ENCODE peak calls at places on chromosomes 5 and 9, in eight cellular contexts. One of them, this sample, is unnamed.

GRCh38 chr9:120383999-120384924 is 195.7 kb downstream of the CDK5RAP2 start:
- DNase-seq in AG04450: peak; percentile 29
- DNase-seq in PC-3: no peak
- DNase-seq in left lung: no peak
- DNase-seq in HFF-Myc: peak; percentile 26
- DNase-seq in psoas muscle: peak; percentile 34
- DNase-seq in choroid plexus epithelial cell: peak; percentile 36
- DNase-seq in pancreas: peak; percentile 82
- DNase-seq in this sample: peak; percentile 41

GRCh38 chr9:19788614-19789271 is at the start of gene SLC24A2:
- DNase-seq in HFF-Myc: no peak
- DNase-seq in left lung: no peak
- DNase-seq in pancreas: peak; percentile 54
- DNase-seq in choroid plexus epithelial cell: no peak
- DNase-seq in PC-3: no peak
- DNase-seq in psoas muscle: no peak
- DNase-seq in AG04450: no peak
- DNase-seq in this sample: no peak

GRCh38 chr9:89179535-89179919 is 909 bp upstream of the SHC3 start:
- DNase-seq in PC-3: peak; percentile 17
- DNase-seq in pancreas: no peak
- DNase-seq in left lung: no peak
- DNase-seq in psoas muscle: peak; percentile 18
- DNase-seq in AG04450: no peak
- DNase-seq in choroid plexus epithelial cell: peak; percentile 70
- DNase-seq in HFF-Myc: no peak
- DNase-seq in this sample: no peak

GRCh38 chr9:82543726-82544125 is 519.2 kb downstream of the RASEF start:
- DNase-seq in left lung: no peak
- DNase-seq in AG04450: no peak
- DNase-seq in psoas muscle: no peak
- DNase-seq in pancreas: no peak
- DNase-seq in HFF-Myc: no peak
- DNase-seq in PC-3: peak; percentile 23
- DNase-seq in choroid plexus epithelial cell: no peak
- DNase-seq in this sample: no peak

GRCh38 chr9:81022177-81022576 is 667.2 kb downstream of the TLE1 start:
- DNase-seq in pancreas: no peak
- DNase-seq in HFF-Myc: no peak
- DNase-seq in choroid plexus epithelial cell: peak; percentile 20
- DNase-seq in left lung: no peak
- DNase-seq in psoas muscle: no peak
- DNase-seq in AG04450: peak; percentile 46
- DNase-seq in PC-3: no peak
- DNase-seq in this sample: peak; percentile 57

GRCh38 chr5:180810210-180811011 is 7.8 kb upstream of the MGAT1 start:
- DNase-seq in AG04450: peak; percentile 81
- DNase-seq in choroid plexus epithelial cell: peak; percentile 96
- DNase-seq in HFF-Myc: peak; percentile 72
- DNase-seq in PC-3: peak; percentile 98
- DNase-seq in left lung: peak; percentile 98
- DNase-seq in pancreas: peak; percentile 98
- DNase-seq in psoas muscle: peak; percentile 96
- DNase-seq in this sample: peak; percentile 73

GRCh38 chr9:36935768-36936497 is 98.1 kb downstream of the PAX5 start:
- DNase-seq in choroid plexus epithelial cell: no peak
- DNase-seq in AG04450: no peak
- DNase-seq in PC-3: no peak
- DNase-seq in pancreas: no peak
- DNase-seq in HFF-Myc: no peak
- DNase-seq in psoas muscle: no peak
- DNase-seq in left lung: no peak
- DNase-seq in this sample: no peak

GRCh38 chr5:172501708-172502379 is 47.5 kb upstream of the SH3PXD2B start:
- DNase-seq in choroid plexus epithelial cell: no peak
- DNase-seq in pancreas: peak; percentile 24
- DNase-seq in AG04450: no peak
- DNase-seq in PC-3: no peak
- DNase-seq in HFF-Myc: no peak
- DNase-seq in left lung: peak; percentile 17
- DNase-seq in psoas muscle: no peak
- DNase-seq in this sample: no peak

GRCh38 chr5:111775224-111775623 is 18.2 kb upstream of the NREP start:
- DNase-seq in HFF-Myc: no peak
- DNase-seq in psoas muscle: no peak
- DNase-seq in AG04450: no peak
- DNase-seq in pancreas: no peak
- DNase-seq in left lung: no peak
- DNase-seq in PC-3: no peak
- DNase-seq in choroid plexus epithelial cell: peak; percentile 83
- DNase-seq in this sample: no peak

GRCh38 chr9:125886365-125886764 is 139.2 kb downstream of the PBX3 start:
- DNase-seq in PC-3: no peak
- DNase-seq in HFF-Myc: no peak
- DNase-seq in pancreas: no peak
- DNase-seq in left lung: no peak
- DNase-seq in choroid plexus epithelial cell: no peak
- DNase-seq in psoas muscle: no peak
- DNase-seq in AG04450: no peak
- DNase-seq in this sample: no peak
- H3K4me3 ChIP-seq in PC-3: no peak overlapping the region
- H3K4me3 ChIP-seq in HFF-Myc: no peak overlapping the region
- H3K4me3 ChIP-seq in pancreas: no peak overlapping the region
- H3K4me3 ChIP-seq in left lung: no peak overlapping the region
- H3K4me3 ChIP-seq in choroid plexus epithelial cell: no peak overlapping the region
- H3K4me3 ChIP-seq in psoas muscle: no peak overlapping the region
- H3K4me3 ChIP-seq in AG04450: no peak overlapping the region
- H3K4me3 ChIP-seq in this sample: no peak overlapping the region

GRCh38 chr5:160318409-160318808 is 6.0 kb upstream of the CCNJL start:
- DNase-seq in AG04450: no peak
- DNase-seq in choroid plexus epithelial cell: no peak
- DNase-seq in PC-3: no peak
- DNase-seq in pancreas: no peak
- DNase-seq in left lung: no peak
- DNase-seq in HFF-Myc: no peak
- DNase-seq in psoas muscle: no peak
- DNase-seq in this sample: no peak
- TF ChIP-seq CTCF in AG04450: no peak
- TF ChIP-seq CTCF in choroid plexus epithelial cell: no peak
- TF ChIP-seq CTCF in PC-3: no peak
- TF ChIP-seq CTCF in pancreas: no peak
- TF ChIP-seq CTCF in left lung: no peak
- TF ChIP-seq CTCF in HFF-Myc: no peak
- TF ChIP-seq CTCF in psoas muscle: no peak
- TF ChIP-seq CTCF in this sample: no peak

DNA sequence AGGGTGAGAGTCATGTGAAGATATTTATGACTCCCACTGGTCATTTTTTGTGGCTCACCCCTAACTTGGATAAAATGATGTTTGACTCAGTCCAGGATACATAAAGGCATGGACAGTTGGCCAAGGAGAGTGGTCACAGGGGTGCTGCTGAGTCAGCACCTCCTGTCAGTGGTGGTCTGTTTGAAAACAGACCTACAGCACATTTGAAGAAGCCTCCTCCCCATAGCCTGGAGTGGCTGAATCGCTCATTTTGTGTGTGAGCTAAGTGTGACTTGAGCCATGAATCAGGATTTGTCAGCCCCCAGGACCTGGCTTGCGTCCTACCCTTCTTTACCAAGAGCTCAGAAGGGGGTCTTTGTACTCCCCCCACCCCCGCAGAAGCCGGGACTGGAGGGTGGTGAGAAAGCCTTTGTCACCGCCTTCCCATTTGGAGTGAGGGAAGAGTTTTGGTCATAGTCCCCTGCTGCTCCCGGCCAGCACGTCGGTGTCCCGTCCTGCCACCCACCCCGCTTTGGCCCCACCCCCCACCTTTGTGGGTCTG is 35.6 kb downstream of the TRIO start:
- DNase-seq in PC-3: peak; percentile 87
- DNase-seq in choroid plexus epithelial cell: peak; percentile 88
- DNase-seq in HFF-Myc: no peak
- DNase-seq in left lung: no peak
- DNase-seq in pancreas: no peak
- DNase-seq in AG04450: no peak
- DNase-seq in psoas muscle: no peak
- DNase-seq in this sample: peak; percentile 92
- H3K4me3 ChIP-seq in PC-3: peak overlapping the region; percentile 28
- H3K4me3 ChIP-seq in choroid plexus epithelial cell: no peak overlapping the region
- H3K4me3 ChIP-seq in HFF-Myc: no peak overlapping the region
- H3K4me3 ChIP-seq in left lung: no peak overlapping the region
- H3K4me3 ChIP-seq in pancreas: no peak overlapping the region
- H3K4me3 ChIP-seq in AG04450: no peak overlapping the region
- H3K4me3 ChIP-seq in psoas muscle: no peak overlapping the region
- H3K4me3 ChIP-seq in this sample: no peak overlapping the region

DNA sequence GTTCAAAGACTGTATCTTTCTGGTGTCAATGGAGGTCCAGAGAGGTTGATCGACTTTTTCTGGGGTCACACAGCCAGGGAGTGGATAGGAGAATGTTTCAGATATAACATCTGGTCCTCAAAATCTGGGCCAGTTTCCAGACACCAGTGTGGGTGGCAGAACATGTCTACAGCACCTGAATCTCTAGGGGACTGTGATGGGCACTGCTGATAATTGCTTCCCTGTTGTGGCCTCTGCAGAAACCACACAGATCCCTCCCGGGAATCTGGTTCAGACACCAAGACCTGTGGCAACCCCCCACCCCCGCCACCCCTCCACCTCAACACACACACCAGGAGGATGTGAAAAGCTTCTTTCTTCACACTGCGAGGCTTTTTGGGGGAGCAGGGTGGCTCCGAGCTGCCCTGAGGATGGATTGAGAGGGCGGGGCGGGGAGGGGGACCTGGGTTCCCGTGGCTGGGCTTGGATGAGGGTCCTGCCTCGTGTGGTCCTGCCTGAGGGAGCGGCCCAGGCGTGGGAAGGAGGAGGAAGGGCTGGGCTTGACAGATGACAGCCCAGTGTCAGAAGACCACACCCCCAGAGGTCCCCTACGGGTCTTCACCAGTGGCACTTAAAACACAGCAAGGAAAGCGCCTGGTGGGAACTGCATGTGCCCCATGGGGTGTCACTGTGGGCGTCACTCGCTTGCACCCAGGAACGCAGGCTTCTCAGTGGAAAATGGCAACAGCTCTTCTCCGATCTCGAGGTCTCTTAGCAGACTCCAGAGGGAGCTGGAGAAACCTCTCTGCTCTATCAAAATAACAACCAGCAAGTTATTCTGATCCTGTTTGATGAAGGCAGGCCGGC is 55.2 kb downstream of the TRIP13 start:
- DNase-seq in pancreas: no peak
- DNase-seq in choroid plexus epithelial cell: no peak
- DNase-seq in HFF-Myc: no peak
- DNase-seq in left lung: no peak
- DNase-seq in AG04450: no peak
- DNase-seq in PC-3: no peak
- DNase-seq in psoas muscle: no peak
- DNase-seq in this sample: no peak
- TF ChIP-seq CTCF in pancreas: no peak
- TF ChIP-seq CTCF in choroid plexus epithelial cell: peak; percentile 24
- TF ChIP-seq CTCF in HFF-Myc: peak; percentile 13
- TF ChIP-seq CTCF in left lung: no peak
- TF ChIP-seq CTCF in AG04450: no peak
- TF ChIP-seq CTCF in PC-3: no peak
- TF ChIP-seq CTCF in psoas muscle: no peak
- TF ChIP-seq CTCF in this sample: no peak

DNA sequence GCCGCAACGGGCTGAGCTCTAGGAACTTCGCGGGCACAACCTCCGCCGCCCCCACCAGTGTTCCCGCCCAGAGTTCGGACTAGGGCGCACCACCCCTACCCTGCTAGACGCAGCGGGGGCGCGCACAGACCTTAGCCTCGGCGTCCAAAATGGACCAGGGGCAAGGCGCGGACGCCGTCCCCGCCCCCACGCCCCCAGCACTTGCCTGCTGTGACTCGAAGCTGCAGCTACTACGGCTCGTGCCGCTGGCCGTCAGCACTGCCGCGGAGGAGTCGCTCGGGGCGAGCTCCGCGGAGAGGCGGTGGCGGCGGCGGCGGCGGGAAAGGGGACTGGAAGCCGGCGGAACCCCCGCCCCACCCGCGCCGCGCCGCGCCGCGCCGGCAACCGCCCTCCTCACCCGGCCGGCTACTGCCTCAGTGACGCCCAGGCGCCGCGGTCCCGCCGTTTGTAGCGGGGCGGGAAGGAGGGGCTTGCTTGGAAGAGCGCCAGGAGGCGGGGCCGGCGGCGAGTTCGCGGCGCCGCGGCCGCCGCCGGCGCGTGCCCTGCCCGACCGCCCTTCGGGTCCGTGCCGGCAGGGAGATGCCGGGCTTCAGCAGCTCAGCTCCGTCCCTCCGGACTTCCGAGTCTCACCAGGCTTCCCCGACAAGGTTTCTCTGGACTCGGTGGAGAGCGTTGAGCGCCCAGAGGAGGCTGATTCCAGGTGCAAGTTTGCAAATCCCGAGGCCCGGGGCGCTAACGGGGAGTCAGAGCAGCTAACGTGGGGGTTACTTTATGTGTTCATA is 4.4 kb downstream of the ELAVL2 start:
- DNase-seq in AG04450: no peak
- DNase-seq in left lung: no peak
- DNase-seq in pancreas: peak; percentile 63
- DNase-seq in HFF-Myc: no peak
- DNase-seq in psoas muscle: peak; percentile 17
- DNase-seq in PC-3: peak; percentile 54
- DNase-seq in choroid plexus epithelial cell: no peak
- DNase-seq in this sample: no peak
- H3K4me3 ChIP-seq in AG04450: peak overlapping the region; percentile 10
- H3K4me3 ChIP-seq in left lung: peak overlapping the region; percentile 29
- H3K4me3 ChIP-seq in pancreas: peak overlapping the region; percentile 24
- H3K4me3 ChIP-seq in HFF-Myc: no peak overlapping the region
- H3K4me3 ChIP-seq in psoas muscle: peak overlapping the region; percentile 60
- H3K4me3 ChIP-seq in PC-3: peak overlapping the region; percentile 75
- H3K4me3 ChIP-seq in choroid plexus epithelial cell: no peak overlapping the region
- H3K4me3 ChIP-seq in this sample: peak overlapping the region; percentile 41

DNA sequence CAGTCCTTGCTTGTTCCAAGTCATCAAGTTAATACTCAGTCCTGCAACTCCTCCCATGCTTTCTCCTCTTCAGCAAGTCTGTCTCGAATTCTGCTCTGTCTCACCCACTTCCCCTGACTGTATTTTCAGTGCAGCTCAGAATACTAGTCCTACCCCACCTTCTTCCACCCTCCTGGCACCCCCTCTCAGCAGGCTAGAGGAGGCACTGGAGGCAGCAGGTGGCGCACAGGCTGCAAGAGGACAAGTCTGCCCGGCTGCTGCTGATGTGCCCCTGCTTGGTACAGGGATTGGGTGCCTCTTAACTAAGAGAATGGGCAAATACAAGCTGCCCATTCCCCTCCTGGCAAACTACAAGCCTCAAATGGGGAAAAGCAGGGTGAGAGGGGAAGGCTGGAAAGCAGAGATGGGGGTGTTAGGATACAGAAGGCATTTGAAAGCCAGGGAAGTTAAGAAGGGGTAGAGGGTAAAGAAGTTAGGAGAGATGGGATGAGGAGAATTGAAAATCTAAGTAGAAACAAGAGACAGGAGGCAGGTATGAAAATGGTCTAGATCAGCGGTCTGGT is 5.0 kb downstream of the TLN1 start:
- DNase-seq in HFF-Myc: no peak
- DNase-seq in PC-3: peak; percentile 21
- DNase-seq in AG04450: no peak
- DNase-seq in pancreas: no peak
- DNase-seq in choroid plexus epithelial cell: peak; percentile 62
- DNase-seq in psoas muscle: no peak
- DNase-seq in left lung: no peak
- DNase-seq in this sample: no peak
- TF ChIP-seq CTCF in HFF-Myc: peak; percentile 7
- TF ChIP-seq CTCF in PC-3: peak; percentile 32
- TF ChIP-seq CTCF in AG04450: peak; percentile 21
- TF ChIP-seq CTCF in pancreas: no peak
- TF ChIP-seq CTCF in choroid plexus epithelial cell: no peak
- TF ChIP-seq CTCF in psoas muscle: no peak
- TF ChIP-seq CTCF in left lung: no peak
- TF ChIP-seq CTCF in this sample: peak; percentile 3

This sample was measured in astrocyte of the cerebellum.